ENCODE peak calls at places on chromosomes 16 and 17, in six cellular contexts. U is IMR-90, J is neuronal stem cell, G is H1, K is mesenchymal stem cell, V is trophoblast cell. B is an unnamed sample.

GRCh38 chr17:10790491-10791401 is 13.2 kb downstream of the TMEM238L start:
- DNase-seq in U (no peak), J (no peak), G (no peak), K (no peak), V (peak), B (peak)

GRCh38 chr17:73121513-73121912 is 29.0 kb upstream of the SLC39A11 start:
- DNase-seq in U (no peak), J (no peak), G (no peak), K (no peak), V (no peak), B (no peak)

GRCh38 chr17:50168319-50168718 is 2.5 kb downstream of the SGCA start:
- DNase-seq in U (no peak), J (no peak), G (no peak), K (no peak), V (no peak), B (no peak)

GRCh38 chr16:73228649-73229048 is 180.7 kb upstream of the ZFHX3 start:
- DNase-seq in U (peak), J (no peak), G (no peak), K (peak), V (peak), B (peak)

GRCh38 chr16:81238296-81239011 is at the start of gene BCO1:
- DNase-seq in U (peak), J (peak), G (no peak), K (peak), V (no peak), B (peak)

GRCh38 chr16:19330801-19331484 is 45.4 kb downstream of the CLEC19A start:
- DNase-seq in U (peak), J (no peak), G (no peak), K (peak), V (no peak), B (peak)

GRCh38 chr17:55454906-55455474 is 33.4 kb upstream of the MMD start:
- DNase-seq in U (peak), J (no peak), G (no peak), K (peak), V (peak), B (no peak)

GRCh38 chr17:50893183-50893993 is 27.2 kb upstream of the TOB1 start:
- DNase-seq in U (peak), J (no peak), G (no peak), K (peak), V (no peak), B (no peak)

GRCh38 chr16:47316686-47317085 is 144.2 kb downstream of the ITFG1 start:
- DNase-seq in U (no peak), J (no peak), G (no peak), K (no peak), V (no peak), B (no peak)

GRCh38 chr16:31181102-31181830 is 1.3 kb downstream of the FUS start:
- DNase-seq in U (peak), J (peak), G (no peak), K (peak), V (peak), B (peak)

GRCh38 chr17:83100853-83101391 is 21.5 kb downstream of the METRNL start:
- DNase-seq in U (no peak), J (no peak), G (no peak), K (no peak), V (no peak), B (no peak)

GRCh38 chr17:27443491-27443890 is 12.8 kb upstream of the KSR1 start:
- DNase-seq in U (no peak), J (no peak), G (no peak), K (no peak), V (no peak), B (no peak)

GRCh38 chr17:63406689-63407330 is 39.3 kb downstream of the CYB561 start:
- DNase-seq in U (peak), J (peak), G (peak), K (peak), V (peak), B (peak)

GRCh38 chr17:164536-165235 is 16.8 kb downstream of the DOC2B start:
- DNase-seq in U (peak), J (peak), G (peak), K (peak), V (no peak), B (peak)

GRCh38 chr16:55491691-55492090 is 12.7 kb downstream of the MMP2 start:
- DNase-seq in U (no peak), J (no peak), G (no peak), K (no peak), V (no peak), B (peak)

GRCh38 chr16:19429271-19429670 is 11.6 kb downstream of the TMC5 start:
- DNase-seq in U (no peak), J (no peak), G (no peak), K (no peak), V (no peak), B (no peak)

GRCh38 chr17:42127414-42127813 is 4.8 kb downstream of the HSPB9 start:
- DNase-seq in U (no peak), J (no peak), G (no peak), K (no peak), V (no peak), B (no peak)

GRCh38 chr17:75468779-75469373 is 12.4 kb downstream of the TMEM94 start:
- DNase-seq in U (no peak), J (no peak), G (no peak), K (no peak), V (peak), B (no peak)

GRCh38 chr16:24652209-24652712 is 77.2 kb upstream of the TNRC6A start:
- DNase-seq in U (no peak), J (no peak), G (no peak), K (no peak), V (no peak), B (no peak)

GRCh38 chr17:63369233-63369632 is 76.9 kb downstream of the CYB561 start:
- DNase-seq in U (peak), J (no peak), G (no peak), K (peak), V (peak), B (no peak)

GRCh38 chr16:17070882-17071592 is 399.7 kb downstream of the XYLT1 start:
- DNase-seq in U (no peak), J (peak), G (peak), K (no peak), V (peak), B (peak)

GRCh38 chr16:13992976-13993375 is 73.0 kb downstream of the ERCC4 start:
- DNase-seq in U (no peak), J (no peak), G (peak), K (no peak), V (no peak), B (no peak)

GRCh38 chr16:19746561-19746960 is 28.5 kb downstream of the IQCK start:
- DNase-seq in U (no peak), J (peak), G (no peak), K (no peak), V (no peak), B (no peak)

GRCh38 chr17:41734139-41734948 is at the start of gene HAP1:
- DNase-seq in U (peak), J (peak), G (peak), K (peak), V (peak), B (peak)

GRCh38 chr17:73029021-73029420 is 63.5 kb downstream of the SLC39A11 start:
- DNase-seq in U (no peak), J (no peak), G (no peak), K (no peak), V (no peak), B (no peak)

GRCh38 chr17:31488264-31488981 is 96.9 kb downstream of the RAB11FIP4 start:
- DNase-seq in U (no peak), J (no peak), G (no peak), K (no peak), V (no peak), B (peak)

GRCh38 chr17:145671-146541 is 8.5 kb downstream of the SCGB1C2 start:
- DNase-seq in U (no peak), J (no peak), G (peak), K (no peak), V (no peak), B (no peak)

GRCh38 chr16:4314532-4315184 is 1.2 kb upstream of the GLIS2 start:
- DNase-seq in U (peak), J (no peak), G (peak), K (peak), V (peak), B (peak)

GRCh38 chr16:14289692-14290340 is 218.7 kb downstream of the MRTFB start:
- DNase-seq in U (peak), J (no peak), G (peak), K (no peak), V (no peak), B (peak)

GRCh38 chr17:50240876-50241275 is 33.4 kb upstream of the TMEM92 start:
- DNase-seq in U (peak), J (no peak), G (no peak), K (no peak), V (no peak), B (no peak)

GRCh38 chr17:81831957-81832607 is 1.0 kb downstream of the MCRIP1 start:
- DNase-seq in U (peak), J (no peak), G (no peak), K (peak), V (no peak), B (no peak)

GRCh38 chr17:81832608-81833159 is 407 bp downstream of the MCRIP1 start:
- DNase-seq in U (no peak), J (no peak), G (peak), K (peak), V (no peak), B (no peak)

GRCh38 chr17:81833921-81834830 is 674 bp downstream of the PPP1R27 start:
- DNase-seq in U (no peak), J (no peak), G (no peak), K (no peak), V (no peak), B (no peak)

GRCh38 chr17:81834831-81835267 is at the start of gene PPP1R27:
- DNase-seq in U (no peak), J (no peak), G (no peak), K (no peak), V (no peak), B (no peak)

GRCh38 chr17:81833160-81833920 is at the start of gene MCRIP1:
- DNase-seq in U (peak), J (peak), G (peak), K (peak), V (peak), B (peak)
- H4K8ac ChIP-seq in U (peak), J (no peak), G (peak), K (peak), V (peak), B (peak)

GRCh38 chr16:78447164-78447563 is 347.7 kb downstream of the WWOX start:
- DNase-seq in U (no peak), J (no peak), G (no peak), K (no peak), V (no peak), B (no peak)

GRCh38 chr16:78443300-78443604 is 343.8 kb downstream of the WWOX start:
- DNase-seq in U (no peak), J (no peak), G (peak), K (no peak), V (no peak), B (no peak)

GRCh38 chr16:78446486-78446885 is 347.0 kb downstream of the WWOX start:
- DNase-seq in U (no peak), J (no peak), G (no peak), K (no peak), V (no peak), B (no peak)

GRCh38 chr16:78441298-78441697 is 341.8 kb downstream of the WWOX start:
- DNase-seq in U (no peak), J (no peak), G (peak), K (no peak), V (no peak), B (peak)

DNA sequence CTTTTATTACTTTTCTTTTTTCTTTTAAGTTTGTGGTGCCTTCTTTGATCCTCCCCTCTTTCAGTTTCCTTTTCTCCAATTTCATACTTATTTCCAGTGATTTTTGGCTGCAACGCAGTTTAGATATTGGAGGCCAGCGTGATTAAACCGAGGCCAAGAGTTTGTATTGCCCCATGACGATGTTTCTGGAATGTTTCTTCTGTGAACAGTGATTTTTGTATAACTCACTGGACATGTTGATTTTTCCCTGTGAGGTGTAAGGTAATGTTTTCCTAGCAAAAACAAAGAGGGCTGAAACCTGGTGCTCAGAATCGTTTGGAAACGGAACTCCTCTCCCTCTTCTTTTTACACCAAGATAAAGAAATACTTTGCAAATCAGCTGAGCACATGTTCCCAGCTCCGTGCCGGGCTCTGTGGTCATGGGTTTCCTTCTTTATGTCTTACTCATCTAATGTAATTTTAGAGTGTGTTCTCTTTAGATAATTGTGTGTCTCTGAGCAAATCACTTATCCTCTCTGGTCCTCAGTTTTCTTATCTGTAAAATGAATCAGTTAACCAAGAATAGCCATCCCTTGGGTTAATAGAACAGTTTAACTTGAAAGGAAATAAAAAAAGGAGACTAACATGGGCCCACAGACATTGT is 344.4 kb downstream of the WWOX start:
- DNase-seq in U (no peak), J (no peak), G (peak), K (peak), V (no peak), B (no peak)
- H3K4me3 ChIP-seq in U (no peak), J (no peak), G (no peak), K (no peak), V (no peak), B (no peak)

GRCh38 chr16:11445486-11445885 is 100.2 kb downstream of the RMI2 start:
- DNase-seq in U (no peak), J (no peak), G (no peak), K (no peak), V (no peak), B (no peak)

GRCh38 chr16:11437069-11437468 is 91.8 kb downstream of the RMI2 start:
- DNase-seq in U (no peak), J (no peak), G (no peak), K (no peak), V (no peak), B (no peak)

GRCh38 chr16:11439790-11440656 is 94.8 kb downstream of the RMI2 start:
- DNase-seq in U (no peak), J (no peak), G (no peak), K (no peak), V (no peak), B (peak)

GRCh38 chr16:11439216-11439615 is 94.0 kb downstream of the RMI2 start:
- DNase-seq in U (no peak), J (no peak), G (no peak), K (no peak), V (no peak), B (no peak)

GRCh38 chr16:11440657-11441012 is 95.4 kb downstream of the RMI2 start:
- DNase-seq in U (no peak), J (no peak), G (no peak), K (no peak), V (no peak), B (no peak)
- H4K8ac ChIP-seq in U (no peak), J (no peak), G (peak), K (no peak), V (no peak), B (no peak)

GRCh38 chr16:49875812-49876715 is 20.2 kb upstream of the ZNF423 start:
- DNase-seq in U (no peak), J (peak), G (no peak), K (peak), V (no peak), B (peak)
- H3K4me3 ChIP-seq in U (no peak), J (no peak), G (peak), K (peak), V (peak), B (no peak)

DNA sequence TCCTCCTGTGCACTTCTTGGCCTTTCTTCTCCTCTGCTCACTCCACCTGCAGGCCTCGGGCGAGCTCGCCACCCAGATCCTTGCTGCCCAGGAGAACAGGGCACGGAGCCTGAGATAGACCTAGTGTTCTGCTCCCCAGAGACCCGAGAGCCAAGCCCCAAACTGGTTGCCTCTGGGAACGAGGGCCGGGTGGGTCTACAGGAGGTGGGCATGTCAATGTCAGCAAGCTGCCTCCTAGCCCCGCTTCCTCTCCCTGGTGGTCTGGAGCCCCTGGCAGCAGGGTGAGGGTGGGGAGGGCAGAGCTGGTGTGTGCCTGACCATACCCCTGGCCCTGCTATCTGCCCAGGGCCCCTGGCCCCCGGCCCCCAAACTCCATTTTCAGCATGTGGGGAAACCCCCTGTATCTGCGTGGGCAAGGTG is 841 bp upstream of the NDRG4 start:
- DNase-seq in U (no peak), J (no peak), G (no peak), K (no peak), V (no peak), B (no peak)
- H4K8ac ChIP-seq in U (no peak), J (no peak), G (no peak), K (no peak), V (no peak), B (no peak)

DNA sequence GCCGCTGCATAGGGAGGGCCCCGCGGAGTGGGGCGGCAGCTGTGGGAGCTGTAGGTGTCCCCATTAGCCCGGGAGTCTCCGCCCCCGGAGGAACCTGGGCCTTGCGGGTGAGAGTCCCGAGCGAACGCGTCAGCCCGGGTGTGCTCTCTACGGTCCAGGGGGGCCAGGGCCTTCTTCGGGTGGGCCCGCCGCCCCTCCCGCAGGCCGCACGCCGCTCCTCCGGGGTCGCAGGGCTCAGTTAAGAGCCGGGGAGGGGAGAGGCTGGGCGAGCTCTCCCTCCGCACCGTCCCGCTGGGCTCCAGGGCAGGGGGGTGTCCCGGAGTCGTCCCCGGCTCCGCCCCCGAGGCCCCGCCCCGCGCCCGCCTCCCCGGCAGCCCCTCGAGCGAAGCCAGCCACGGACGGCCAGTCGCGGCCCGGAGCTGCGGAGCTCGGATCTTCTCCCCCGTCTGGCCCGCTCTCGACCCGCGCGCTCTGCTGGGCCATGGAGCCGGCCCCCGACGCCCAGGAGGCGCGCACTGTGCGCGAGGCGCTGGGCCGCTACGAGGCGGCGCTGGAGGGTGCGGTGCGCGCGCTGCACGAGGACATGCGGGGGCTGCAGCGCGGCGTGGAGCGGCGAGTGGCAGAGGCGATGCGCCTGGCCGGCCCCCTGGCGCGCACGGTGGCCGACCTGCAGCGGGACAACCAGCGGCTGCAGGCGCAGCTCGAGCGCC is at the start of gene SMTNL2:
- DNase-seq in U (no peak), J (no peak), G (no peak), K (no peak), V (no peak), B (no peak)
- H3K4me3 ChIP-seq in U (peak), J (peak), G (peak), K (peak), V (peak), B (no peak)

GRCh38 chr17:43608313-43608712 is 53.4 kb downstream of the MEOX1 start:
- DNase-seq in U (peak), J (no peak), G (no peak), K (peak), V (no peak), B (peak)

GRCh38 chr17:43609613-43610385 is 51.9 kb downstream of the MEOX1 start:
- DNase-seq in U (peak), J (no peak), G (no peak), K (no peak), V (no peak), B (no peak)

GRCh38 chr17:43612515-43612914 is 49.2 kb downstream of the MEOX1 start:
- DNase-seq in U (no peak), J (no peak), G (no peak), K (no peak), V (peak), B (no peak)

GRCh38 chr17:43613911-43614310 is 47.8 kb downstream of the MEOX1 start:
- DNase-seq in U (no peak), J (no peak), G (no peak), K (no peak), V (no peak), B (no peak)

GRCh38 chr17:43611230-43611969 is 50.3 kb downstream of the MEOX1 start:
- DNase-seq in U (no peak), J (no peak), G (no peak), K (no peak), V (no peak), B (peak)
- H4K8ac ChIP-seq in U (no peak), J (no peak), G (no peak), K (no peak), V (no peak), B (no peak)

DNA sequence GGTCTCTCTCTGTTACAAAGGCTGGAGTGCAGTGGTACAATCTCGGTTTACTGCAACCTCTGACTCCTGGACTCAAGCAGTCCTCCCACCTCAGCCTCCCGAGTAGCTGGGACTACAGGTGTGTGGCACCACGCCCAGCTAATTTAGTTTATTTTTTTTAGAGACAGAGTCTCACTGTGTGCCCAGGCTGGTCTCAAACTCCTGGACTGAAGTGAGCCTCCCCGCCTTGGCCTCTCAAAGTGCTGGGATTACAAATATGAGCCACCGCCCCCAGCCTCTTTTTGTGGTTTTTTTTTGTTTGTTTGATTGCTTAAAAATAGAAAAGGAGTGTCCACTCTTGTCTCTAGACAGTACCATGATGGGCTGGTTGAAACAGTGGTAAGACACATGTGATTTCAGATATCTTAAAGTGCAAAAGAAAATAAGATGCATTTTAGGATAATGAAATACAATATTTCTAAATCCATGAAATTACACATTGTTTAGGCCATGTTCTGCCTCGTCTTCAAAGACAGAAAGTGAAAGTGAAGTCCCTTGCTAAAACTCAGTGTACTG is 27.4 kb downstream of the KIAA0513 start:
- DNase-seq in U (no peak), J (no peak), G (no peak), K (no peak), V (no peak), B (no peak)
- H3K4me3 ChIP-seq in U (peak), J (no peak), G (no peak), K (no peak), V (no peak), B (no peak)

B was measured in mesendoderm.